ENCODE peak calls at places on chromosome 16, in four cellular contexts. One of them, this sample, is unnamed.

GRCh38 chr16:49542391-49542891 is 168.8 kb downstream of the C16orf78 start:
- DNase-seq in GM12878: no peak
- DNase-seq in H1: no peak
- DNase-seq in HepG2: no peak
- DNase-seq in this sample: no peak

GRCh38 chr16:67528222-67528869 is at the start of gene RIPOR1:
- DNase-seq in H1: peak
- DNase-seq in GM12878: no peak
- DNase-seq in HepG2: peak
- DNase-seq in this sample: no peak

GRCh38 chr16:85191341-85191965 is 79.2 kb upstream of the CIBAR2 start:
- DNase-seq in HepG2: no peak
- DNase-seq in H1: no peak
- DNase-seq in GM12878: no peak
- DNase-seq in this sample: no peak

GRCh38 chr16:7369181-7369580 is 36.5 kb downstream of the RBFOX1 start:
- DNase-seq in HepG2: no peak
- DNase-seq in GM12878: no peak
- DNase-seq in H1: no peak
- DNase-seq in this sample: no peak

GRCh38 chr16:4976611-4977145 is 18.5 kb downstream of the SEC14L5 start:
- DNase-seq in H1: no peak
- DNase-seq in HepG2: peak
- DNase-seq in GM12878: no peak
- DNase-seq in this sample: no peak

GRCh38 chr16:930511-930910 is 40.3 kb downstream of the LMF1 start:
- DNase-seq in H1: no peak
- DNase-seq in GM12878: no peak
- DNase-seq in HepG2: no peak
- DNase-seq in this sample: no peak

GRCh38 chr16:8928467-8928957 is 35.2 kb downstream of the USP7 start:
- DNase-seq in H1: no peak
- DNase-seq in HepG2: no peak
- DNase-seq in GM12878: peak
- DNase-seq in this sample: no peak

GRCh38 chr16:81860310-81860709 is 81.2 kb downstream of the PLCG2 start:
- DNase-seq in H1: no peak
- DNase-seq in GM12878: no peak
- DNase-seq in HepG2: no peak
- DNase-seq in this sample: no peak

GRCh38 chr16:12276631-12277030 is 300.1 kb downstream of the SNX29 start:
- DNase-seq in HepG2: no peak
- DNase-seq in GM12878: no peak
- DNase-seq in H1: no peak
- DNase-seq in this sample: no peak

GRCh38 chr16:51967566-51967965 is 579.4 kb downstream of the TOX3 start:
- DNase-seq in GM12878: no peak
- DNase-seq in HepG2: no peak
- DNase-seq in H1: no peak
- DNase-seq in this sample: no peak

GRCh38 chr16:4283939-4284338 is 11.1 kb upstream of the TFAP4 start:
- DNase-seq in HepG2: no peak
- DNase-seq in H1: no peak
- DNase-seq in GM12878: no peak
- DNase-seq in this sample: no peak

GRCh38 chr16:2897110-2897509 is 14.1 kb downstream of the FLYWCH2 start:
- DNase-seq in GM12878: no peak
- DNase-seq in H1: no peak
- DNase-seq in HepG2: no peak
- DNase-seq in this sample: no peak

GRCh38 chr16:87765473-87765775 is 362 bp downstream of the KLHDC4 start:
- DNase-seq in HepG2: no peak
- DNase-seq in GM12878: no peak
- DNase-seq in H1: no peak
- DNase-seq in this sample: no peak

GRCh38 chr16:86618431-86619262 is 40.3 kb downstream of the FOXL1 start:
- DNase-seq in HepG2: no peak
- DNase-seq in GM12878: no peak
- DNase-seq in H1: no peak
- DNase-seq in this sample: no peak
- H3K4me3 ChIP-seq in HepG2: no peak
- H3K4me3 ChIP-seq in GM12878: no peak
- H3K4me3 ChIP-seq in H1: no peak
- H3K4me3 ChIP-seq in this sample: no peak

GRCh38 chr16:11248133-11248532 is 7.9 kb downstream of the SOCS1 start:
- DNase-seq in H1: no peak
- DNase-seq in HepG2: no peak
- DNase-seq in GM12878: no peak
- DNase-seq in this sample: no peak

GRCh38 chr16:11251525-11252481 is 4.2 kb downstream of the SOCS1 start:
- DNase-seq in GM12878: no peak
- DNase-seq in HepG2: no peak
- DNase-seq in H1: no peak
- DNase-seq in this sample: no peak

GRCh38 chr16:11250786-11251524 is 5.0 kb downstream of the SOCS1 start:
- DNase-seq in H1: no peak
- DNase-seq in GM12878: no peak
- DNase-seq in HepG2: no peak
- DNase-seq in this sample: no peak

GRCh38 chr16:11249233-11250061 is 6.6 kb downstream of the SOCS1 start:
- DNase-seq in HepG2: no peak
- DNase-seq in H1: no peak
- DNase-seq in GM12878: no peak
- DNase-seq in this sample: no peak

GRCh38 chr16:11250091-11250785 is 5.8 kb downstream of the SOCS1 start:
- DNase-seq in GM12878: no peak
- DNase-seq in H1: peak
- DNase-seq in HepG2: no peak
- DNase-seq in this sample: no peak
- TF ChIP-seq SUZ12 in GM12878: no peak
- TF ChIP-seq SUZ12 in H1: no peak
- TF ChIP-seq SUZ12 in HepG2: no peak
- TF ChIP-seq SUZ12 in this sample: no peak

DNA sequence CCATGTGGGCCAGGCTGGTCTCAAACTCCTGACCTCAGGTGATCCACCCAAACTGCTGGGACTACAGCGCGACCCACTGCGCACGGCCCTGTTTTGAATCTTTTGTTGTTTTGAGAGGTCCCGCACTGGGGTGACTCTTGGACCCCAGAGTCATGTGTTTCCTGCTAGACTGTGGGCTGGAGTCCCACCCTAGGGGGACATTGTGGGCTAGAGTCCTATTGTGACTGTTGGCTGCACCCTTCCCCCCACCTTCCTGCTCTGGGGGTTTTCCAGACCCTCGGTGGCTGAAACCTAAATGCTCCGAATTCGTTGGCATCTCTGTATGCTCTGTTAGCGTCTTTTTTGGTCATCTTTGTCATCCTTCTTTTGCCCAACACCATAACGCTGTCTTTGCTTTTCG is 16.0 kb downstream of the NUPR1 start:
- DNase-seq in HepG2: no peak
- DNase-seq in H1: no peak
- DNase-seq in GM12878: no peak
- DNase-seq in this sample: no peak
- H3K4me3 ChIP-seq in HepG2: no peak
- H3K4me3 ChIP-seq in H1: no peak
- H3K4me3 ChIP-seq in GM12878: no peak
- H3K4me3 ChIP-seq in this sample: no peak

DNA sequence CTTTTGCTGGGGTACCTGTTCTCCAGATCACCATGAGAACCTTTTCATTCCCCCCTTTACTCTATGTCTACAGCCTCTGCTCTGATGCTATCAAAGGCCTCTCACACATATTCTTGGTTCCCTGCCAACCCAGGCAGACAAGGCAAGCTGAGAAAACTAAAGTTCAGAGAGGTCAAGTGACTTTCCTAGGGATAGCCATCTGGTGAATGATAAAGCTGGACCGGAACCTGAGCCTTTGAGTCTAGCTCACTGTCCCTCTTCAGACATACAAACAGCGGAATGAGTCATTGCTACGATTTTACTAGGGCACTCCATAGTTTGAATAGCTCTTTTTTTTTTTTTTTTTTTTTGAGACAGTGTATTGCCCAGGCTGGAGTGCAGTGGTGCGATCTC is 73.3 kb downstream of the XYLT1 start:
- DNase-seq in H1: no peak
- DNase-seq in GM12878: no peak
- DNase-seq in HepG2: peak
- DNase-seq in this sample: no peak
- TF ChIP-seq SUZ12 in H1: no peak
- TF ChIP-seq SUZ12 in GM12878: no peak
- TF ChIP-seq SUZ12 in HepG2: no peak
- TF ChIP-seq SUZ12 in this sample: no peak

GRCh38 chr16:72743011-72743761 is 304.7 kb downstream of the ZFHX3 start:
- DNase-seq in GM12878: no peak
- DNase-seq in H1: no peak
- DNase-seq in HepG2: no peak
- DNase-seq in this sample: no peak
- H3K4me3 ChIP-seq in GM12878: no peak
- H3K4me3 ChIP-seq in H1: no peak
- H3K4me3 ChIP-seq in HepG2: no peak
- H3K4me3 ChIP-seq in this sample: no peak

DNA sequence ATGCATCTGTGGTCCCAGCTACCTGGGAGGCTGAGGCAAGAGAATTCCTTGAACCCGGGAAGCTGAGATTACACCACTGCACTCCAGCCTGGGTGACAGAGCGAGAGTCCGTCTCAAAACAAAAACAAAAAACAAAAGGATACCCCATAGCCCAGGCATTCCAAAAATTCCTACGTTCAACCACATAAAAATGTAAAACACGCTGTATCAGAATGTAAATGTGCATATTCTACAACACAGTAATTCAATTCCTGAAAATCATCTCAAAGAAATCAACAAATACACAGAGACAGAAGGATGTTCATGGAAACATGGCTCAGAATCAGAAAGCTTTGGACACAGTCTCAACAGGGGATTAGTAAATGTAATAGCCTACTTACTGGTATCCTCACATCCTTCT is 33.0 kb downstream of the COG7 start:
- DNase-seq in HepG2: no peak
- DNase-seq in H1: no peak
- DNase-seq in GM12878: no peak
- DNase-seq in this sample: no peak
- TF ChIP-seq SUZ12 in HepG2: no peak
- TF ChIP-seq SUZ12 in H1: no peak
- TF ChIP-seq SUZ12 in GM12878: no peak
- TF ChIP-seq SUZ12 in this sample: no peak

GRCh38 chr16:10181196-10182162 is 749 bp downstream of the GRIN2A start:
- DNase-seq in HepG2: peak
- DNase-seq in GM12878: no peak
- DNase-seq in H1: peak
- DNase-seq in this sample: peak
- H3K4me3 ChIP-seq in HepG2: no peak
- H3K4me3 ChIP-seq in GM12878: peak
- H3K4me3 ChIP-seq in H1: peak
- H3K4me3 ChIP-seq in this sample: peak